ENCODE peak calls at places on chromosomes 11 and 22, in nine cellular contexts. Y is mucosa of descending colon; P is GM04504; I is EH; C is islet precursor cell; G is activated naive CD8-positive, alpha-beta T cell treated with anti-CD3 and anti-CD28 coated beads for 36 hours; K is NCI-H82; X is upper lobe of right lung; Q is NCI-H2081. R is an unnamed sample.

GRCh38 chr11:60734271-60734670 is 9.8 kb downstream of the MS4A18 start:
- DNase-seq in Y (no peak), P (no peak), I (no peak), C (no peak), G (no peak), K (no peak), X (no peak), Q (no peak), R (no peak)

GRCh38 chr22:43136255-43136654 is 6.9 kb downstream of the MCAT start:
- DNase-seq in Y (no peak), P (no peak), I (peak; percentile 42), C (peak; percentile 81), G (peak; percentile 43), K (peak; percentile 58), X (no peak), Q (no peak), R (no peak)

GRCh38 chr11:77799338-77799737 is 21.2 kb downstream of the RSF1 start:
- DNase-seq in Y (no peak), P (no peak), I (peak; percentile 11), C (no peak), G (no peak), K (no peak), X (no peak), Q (no peak), R (no peak)

GRCh38 chr11:130139401-130139800 is 20.2 kb upstream of the ST14 start:
- DNase-seq in Y (no peak), P (no peak), I (no peak), C (no peak), G (no peak), K (no peak), X (no peak), Q (no peak), R (no peak)

GRCh38 chr11:104619751-104620150 is 278.5 kb downstream of the CASP12 start:
- DNase-seq in Y (no peak), P (no peak), I (no peak), C (no peak), G (no peak), K (no peak), X (no peak), Q (no peak), R (no peak)

GRCh38 chr11:65390099-65390941 is 3.9 kb downstream of the FRMD8 start:
- DNase-seq in Y (no peak), P (no peak), I (peak; percentile 54), C (peak; percentile 77), G (no peak), K (no peak), X (peak; percentile 63), Q (no peak), R (no peak)

GRCh38 chr11:7638710-7639642 is 34.3 kb downstream of the CYB5R2 start:
- DNase-seq in Y (no peak), P (no peak), I (no peak), C (no peak), G (no peak), K (no peak), X (no peak), Q (no peak), R (no peak)

GRCh38 chr11:87926250-87926970 is 248.8 kb downstream of the RAB38 start:
- DNase-seq in Y (no peak), P (peak; percentile 56), I (peak; percentile 80), C (peak; percentile 93), G (no peak), K (peak; percentile 7), X (no peak), Q (no peak), R (peak; percentile 34)

GRCh38 chr22:17944205-17944725 is 80.1 kb downstream of the MICAL3 start:
- DNase-seq in Y (no peak), P (no peak), I (no peak), C (no peak), G (no peak), K (peak; percentile 40), X (no peak), Q (no peak), R (no peak)

GRCh38 chr11:44763111-44763820 is 36.5 kb downstream of the TSPAN18 start:
- DNase-seq in Y (no peak), P (no peak), I (peak; percentile 37), C (peak; percentile 44), G (no peak), K (no peak), X (no peak), Q (no peak), R (no peak)

GRCh38 chr11:2305140-2305861 is 3.5 kb downstream of the TSPAN32 start:
- DNase-seq in Y (peak; percentile 88), P (peak; percentile 36), I (peak; percentile 76), C (peak; percentile 86), G (peak; percentile 85), K (peak; percentile 77), X (peak; percentile 94), Q (peak; percentile 40), R (peak; percentile 20)

GRCh38 chr22:46350646-46351045 is 15.1 kb downstream of the TRMU start:
- DNase-seq in Y (no peak), P (no peak), I (no peak), C (no peak), G (no peak), K (no peak), X (no peak), Q (no peak), R (no peak)

GRCh38 chr11:35420371-35420770 is 1.0 kb upstream of the SLC1A2 start:
- DNase-seq in Y (no peak), P (no peak), I (no peak), C (no peak), G (no peak), K (peak; percentile 59), X (peak; percentile 69), Q (no peak), R (no peak)

GRCh38 chr22:49685686-49686085 is 142.0 kb downstream of the BRD1 start:
- DNase-seq in Y (no peak), P (no peak), I (no peak), C (no peak), G (no peak), K (no peak), X (no peak), Q (no peak), R (no peak)

GRCh38 chr22:36406139-36406538 is 18.4 kb upstream of the MYH9 start:
- DNase-seq in Y (no peak), P (no peak), I (no peak), C (no peak), G (no peak), K (no peak), X (no peak), Q (no peak), R (no peak)

GRCh38 chr11:100680070-100680469 is 7.0 kb upstream of the ARHGAP42 start:
- DNase-seq in Y (no peak), P (no peak), I (no peak), C (no peak), G (no peak), K (peak; percentile 33), X (no peak), Q (no peak), R (no peak)

GRCh38 chr11:92527467-92527866 is 302.8 kb downstream of the FAT3 start:
- DNase-seq in Y (no peak), P (no peak), I (peak; percentile 18), C (no peak), G (no peak), K (no peak), X (no peak), Q (no peak), R (no peak)

GRCh38 chr11:124983674-124984511 is 29.9 kb downstream of the CCDC15 start:
- DNase-seq in Y (peak; percentile 25), P (no peak), I (no peak), C (no peak), G (no peak), K (no peak), X (no peak), Q (no peak), R (no peak)

GRCh38 chr11:116984589-116984988 is 113.6 kb downstream of the SIK3 start:
- DNase-seq in Y (no peak), P (peak; percentile 92), I (peak; percentile 96), C (no peak), G (no peak), K (no peak), X (no peak), Q (no peak), R (peak; percentile 97)

GRCh38 chr11:46741600-46742484 is 22.8 kb downstream of the F2 start:
- DNase-seq in Y (no peak), P (no peak), I (no peak), C (peak; percentile 42), G (no peak), K (no peak), X (no peak), Q (no peak), R (no peak)

GRCh38 chr11:73197348-73197747 is 20.7 kb upstream of the P2RY2 start:
- DNase-seq in Y (peak; percentile 69), P (no peak), I (no peak), C (peak; percentile 32), G (no peak), K (no peak), X (peak; percentile 22), Q (no peak), R (no peak)

GRCh38 chr22:49514656-49515055 is 313.0 kb downstream of the BRD1 start:
- DNase-seq in Y (no peak), P (no peak), I (no peak), C (peak; percentile 17), G (no peak), K (no peak), X (no peak), Q (peak; percentile 16), R (no peak)

GRCh38 chr11:102807921-102808320 is 10.0 kb upstream of the MMP1 start:
- DNase-seq in Y (no peak), P (no peak), I (peak; percentile 36), C (peak; percentile 88), G (peak; percentile 20), K (peak; percentile 6), X (peak; percentile 65), Q (no peak), R (no peak)

GRCh38 chr11:104999716-105000115 is 23.3 kb downstream of the CASP5 start:
- DNase-seq in Y (no peak), P (no peak), I (peak; percentile 11), C (no peak), G (no peak), K (no peak), X (no peak), Q (no peak), R (no peak)

GRCh38 chr22:23066200-23067022 is 3.9 kb upstream of the GNAZ start:
- DNase-seq in Y (peak; percentile 23), P (no peak), I (no peak), C (peak; percentile 15), G (no peak), K (no peak), X (peak; percentile 42), Q (no peak), R (no peak)

GRCh38 chr22:17928391-17928790 is 96.0 kb downstream of the MICAL3 start:
- DNase-seq in Y (no peak), P (no peak), I (no peak), C (no peak), G (no peak), K (no peak), X (no peak), Q (no peak), R (no peak)

R was measured in AG09309.